ENCODE peak calls at places on chromosomes 7 and 10, in ten cellular contexts. F, Q, C, L, X, K, U, V, D and E are unnamed samples.

GRCh38 chr7:22288212-22288611 is 68.7 kb downstream of the RAPGEF5 start:
- DNase-seq in V (no peak), Q (no peak), L (no peak), D (no peak), C (no peak), K (no peak), X (no peak), F (no peak), U (no peak), E (no peak)

GRCh38 chr10:63055705-63056104 is 77.4 kb upstream of the NRBF2 start:
- DNase-seq in F (no peak), X (peak; percentile 51), K (no peak), V (no peak), C (no peak), L (no peak), D (no peak), U (no peak), Q (no peak), E (peak; percentile 6)

GRCh38 chr10:25820496-25821415 is 113.3 kb upstream of the MYO3A start:
- DNase-seq in D (no peak), C (no peak), K (no peak), Q (no peak), L (no peak), X (no peak), F (no peak), V (no peak), U (no peak), E (no peak)

GRCh38 chr10:101693701-101694055 is 1.3 kb downstream of the FBXW4 start:
- DNase-seq in Q (no peak), X (peak; percentile 17), U (no peak), V (no peak), K (no peak), D (no peak), F (no peak), C (no peak), L (peak; percentile 59), E (no peak)

GRCh38 chr7:42931447-42931833 is 534 bp downstream of the PSMA2 start:
- DNase-seq in Q (no peak), V (no peak), L (no peak), F (no peak), D (no peak), C (no peak), X (no peak), U (no peak), K (no peak), E (no peak)

GRCh38 chr10:31158000-31158658 is 126.5 kb upstream of the ZNF438 start:
- DNase-seq in D (no peak), X (peak; percentile 25), Q (no peak), F (no peak), K (no peak), C (no peak), V (no peak), U (no peak), L (peak; percentile 51), E (no peak)

GRCh38 chr10:102619281-102619981 is 24.8 kb upstream of the TRIM8 start:
- DNase-seq in C (no peak), F (no peak), X (no peak), U (no peak), K (no peak), L (no peak), Q (no peak), V (no peak), D (no peak), E (no peak)

GRCh38 chr10:34954142-34954541 is 136.0 kb downstream of the CUL2 start:
- DNase-seq in U (no peak), V (no peak), X (peak; percentile 100), C (peak; percentile 90), L (no peak), F (no peak), D (peak; percentile 89), K (peak; percentile 91), Q (peak; percentile 91), E (peak; percentile 81)

GRCh38 chr7:64310426-64310825 is 3.3 kb upstream of the ZNF736 start:
- DNase-seq in C (no peak), D (no peak), F (no peak), Q (no peak), L (no peak), X (no peak), K (no peak), V (no peak), U (no peak), E (no peak)

GRCh38 chr7:92953657-92954056 is 117.3 kb upstream of the CDK6 start:
- DNase-seq in D (no peak), U (peak; percentile 17), Q (no peak), V (no peak), X (no peak), K (no peak), C (no peak), L (peak; percentile 6), F (no peak), E (no peak)

GRCh38 chr10:43374194-43374593 is 2.8 kb downstream of the FXYD4 start:
- DNase-seq in U (no peak), L (no peak), Q (no peak), C (no peak), F (no peak), X (no peak), D (no peak), V (no peak), K (no peak), E (no peak)

GRCh38 chr7:76515999-76516443 is 5.7 kb downstream of the UPK3B start:
- DNase-seq in V (no peak), C (peak; percentile 85), K (no peak), D (no peak), F (no peak), U (no peak), X (peak; percentile 51), Q (peak; percentile 74), L (peak; percentile 58), E (no peak)

GRCh38 chr7:38858281-38858884 is 50.6 kb downstream of the VPS41 start:
- DNase-seq in X (peak; percentile 53), U (no peak), K (no peak), L (peak; percentile 21), F (no peak), V (peak; percentile 63), Q (peak; percentile 7), D (no peak), C (no peak), E (peak; percentile 42)

GRCh38 chr7:26073041-26073440 is 79.0 kb upstream of the NFE2L3 start:
- DNase-seq in K (no peak), F (no peak), Q (no peak), L (no peak), D (no peak), C (no peak), V (no peak), U (peak; percentile 33), X (no peak), E (no peak)

GRCh38 chr7:26070290-26070689 is 81.7 kb upstream of the NFE2L3 start:
- DNase-seq in V (no peak), U (no peak), K (no peak), Q (no peak), C (no peak), F (no peak), L (no peak), X (no peak), D (no peak), E (no peak)

GRCh38 chr7:26078437-26079362 is 73.3 kb upstream of the NFE2L3 start:
- DNase-seq in L (peak; percentile 42), X (peak; percentile 69), F (peak; percentile 78), Q (peak; percentile 51), K (peak; percentile 71), U (peak; percentile 93), D (peak; percentile 52), V (peak; percentile 45), C (peak; percentile 81), E (peak; percentile 60)

GRCh38 chr7:26074919-26075318 is 77.1 kb upstream of the NFE2L3 start:
- DNase-seq in V (no peak), F (no peak), D (no peak), U (no peak), X (no peak), Q (no peak), C (no peak), K (no peak), L (no peak), E (no peak)
- H3K27ac ChIP-seq in V (no peak overlapping the region), F (no peak overlapping the region), D (no peak overlapping the region), U (no peak overlapping the region), X (no peak overlapping the region), Q (no peak overlapping the region), C (no peak overlapping the region), K (no peak overlapping the region), L (no peak overlapping the region), E (no peak overlapping the region)

DNA sequence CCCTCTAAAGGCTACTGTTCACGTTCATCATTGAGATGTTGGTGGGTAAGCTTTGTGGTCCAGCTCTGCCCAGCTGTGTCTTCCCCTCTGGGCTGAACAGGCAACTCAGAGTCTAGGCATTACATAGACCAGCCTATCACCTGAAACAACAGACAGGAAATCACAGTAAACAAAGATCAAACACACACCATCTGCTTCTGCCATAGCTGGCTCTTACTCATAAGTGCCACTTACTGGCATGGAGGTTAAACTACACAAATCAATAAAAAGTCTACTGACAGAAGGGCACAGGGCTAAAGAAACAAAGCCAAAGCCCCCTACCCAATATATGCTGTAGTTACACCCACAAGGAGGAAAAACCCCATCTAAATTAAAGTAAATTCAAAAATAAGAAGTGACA is 35.0 kb downstream of the SEPTIN14 start:
- DNase-seq in F (no peak), C (no peak), Q (no peak), U (no peak), L (no peak), V (no peak), K (no peak), X (no peak), D (no peak), E (no peak)
- H3K9me3 ChIP-seq in F (no peaks in the 10 kb centered on the region), C (no peaks in the 10 kb centered on the region), Q (peaks cover 22% of the 10 kb centered on the region), U (peaks cover 12% of the 10 kb centered on the region), L (no peaks in the 10 kb centered on the region), V (no peaks in the 10 kb centered on the region), K (peaks cover 66% of the 10 kb centered on the region), X (peaks cover 12% of the 10 kb centered on the region), D (no peaks in the 10 kb centered on the region), E (peaks cover 2% of the 10 kb centered on the region)

DNA sequence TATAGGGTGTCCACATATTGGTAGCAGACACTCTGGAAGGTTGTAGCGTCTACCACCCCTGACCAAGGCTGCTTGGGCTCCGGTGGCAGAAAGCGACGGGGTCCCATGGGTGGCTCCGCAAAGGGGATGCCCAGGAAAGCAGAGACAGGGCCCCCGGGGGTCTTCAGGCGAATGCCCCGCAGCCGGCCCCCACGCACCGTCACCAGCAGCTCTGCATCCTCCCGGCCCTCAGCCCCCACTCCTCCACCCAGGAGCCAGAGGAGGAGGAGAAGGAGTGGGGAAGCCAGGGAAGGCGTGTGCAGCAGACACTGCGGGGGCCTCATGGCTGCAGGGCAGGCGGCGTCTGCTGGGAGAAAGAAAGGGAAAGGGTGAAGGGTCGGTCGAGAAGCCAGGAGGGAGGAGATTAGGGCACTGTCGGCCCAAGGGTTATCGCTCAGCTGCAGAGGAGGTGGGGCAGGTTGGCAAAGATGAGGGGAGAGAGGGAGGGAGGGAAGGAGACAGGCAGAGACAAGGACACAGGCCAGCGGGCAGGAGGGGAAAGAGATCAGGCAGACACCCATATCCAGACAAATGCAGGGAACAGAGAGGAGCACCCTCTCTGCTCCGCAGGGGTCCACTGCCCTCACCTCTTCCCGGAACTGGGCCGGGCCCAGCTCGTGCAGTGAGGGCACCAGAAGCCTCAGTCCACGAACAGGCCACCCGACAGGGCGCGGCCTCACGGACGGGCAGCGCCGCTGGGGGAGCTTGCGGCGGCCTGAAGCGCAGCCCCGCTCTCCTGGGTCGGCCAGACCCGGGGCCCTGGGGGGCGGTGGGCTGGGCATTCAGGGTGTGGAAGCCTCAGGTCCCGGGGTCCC is 1.6 kb downstream of the ACHE start:
- DNase-seq in D (no peak), Q (no peak), U (peak; percentile 51), L (no peak), V (no peak), C (no peak), X (no peak), F (no peak), K (no peak), E (no peak)
- H3K27me3 ChIP-seq in D (peaks cover 18% of the 10 kb centered on the region), Q (peaks cover 11% of the 10 kb centered on the region), U (peaks cover 34% of the 10 kb centered on the region), L (peaks cover 25% of the 10 kb centered on the region), V (peaks cover 9% of the 10 kb centered on the region), C (peaks cover 28% of the 10 kb centered on the region), X (peaks cover 17% of the 10 kb centered on the region), F (peaks cover 15% of the 10 kb centered on the region), K (peaks cover 4% of the 10 kb centered on the region), E (peaks cover 15% of the 10 kb centered on the region)

GRCh38 chr10:15344876-15345285 is 26.2 kb downstream of the FAM171A1 start:
- DNase-seq in Q (no peak), U (peak; percentile 33), F (no peak), C (no peak), V (peak; percentile 86), L (peak; percentile 97), X (peak; percentile 62), K (no peak), D (no peak), E (peak; percentile 87)
- H3K27ac ChIP-seq in Q (no peak overlapping the region), U (no peak overlapping the region), F (no peak overlapping the region), C (no peak overlapping the region), V (peak overlapping the region; percentile 65), L (no peak overlapping the region), X (peak overlapping the region; percentile 34), K (peak overlapping the region; percentile 56), D (peak overlapping the region; percentile 71), E (peak overlapping the region; percentile 60)